ENCODE peak calls at places on chromosomes 16 and 17, in nine cellular contexts. D is naive thymus-derived CD4-positive, alpha-beta T cell; Y is psoas muscle; A is AG09319; Q is mucosa of gallbladder; Z is HFFc6; O is Karpas-422; L is AG10803; V is H9. N is an unnamed sample.

GRCh38 chr17:20189322-20189721 is 180.2 kb downstream of the SPECC1 start:
- DNase-seq in D (no peak), Y (no peak), A (no peak), Q (no peak), Z (peak; percentile 35), O (no peak), L (no peak), V (peak; percentile 73), N (peak; percentile 52)

GRCh38 chr16:7456221-7456620 is 123.6 kb downstream of the RBFOX1 start:
- DNase-seq in D (no peak), Y (no peak), A (no peak), Q (no peak), Z (no peak), O (no peak), L (no peak), V (no peak), N (no peak)

GRCh38 chr17:59451706-59452105 is 113.7 kb upstream of the DHX40 start:
- DNase-seq in D (no peak), Y (no peak), A (no peak), Q (no peak), Z (peak; percentile 84), O (no peak), L (peak; percentile 40), V (peak; percentile 46), N (no peak)

GRCh38 chr16:58414938-58415451 is 22.7 kb downstream of the GINS3 start:
- DNase-seq in D (no peak), Y (no peak), A (no peak), Q (no peak), Z (no peak), O (no peak), L (no peak), V (no peak), N (no peak)

GRCh38 chr17:38579934-38580333 is 25.8 kb downstream of the SRCIN1 start:
- DNase-seq in D (no peak), Y (no peak), A (no peak), Q (no peak), Z (no peak), O (peak; percentile 69), L (no peak), V (peak; percentile 89), N (peak; percentile 66)

GRCh38 chr17:70378005-70378404 is 208.7 kb downstream of the KCNJ2 start:
- DNase-seq in D (no peak), Y (no peak), A (no peak), Q (no peak), Z (no peak), O (no peak), L (no peak), V (no peak), N (no peak)

GRCh38 chr16:28537076-28537475 is 1.7 kb downstream of the NUPR1 start:
- DNase-seq in D (no peak), Y (no peak), A (no peak), Q (no peak), Z (no peak), O (peak; percentile 12), L (no peak), V (no peak), N (no peak)

GRCh38 chr16:10514369-10515055 is 65.9 kb downstream of the EMP2 start:
- DNase-seq in D (no peak), Y (no peak), A (peak; percentile 39), Q (peak; percentile 38), Z (peak; percentile 49), O (peak; percentile 85), L (peak; percentile 70), V (no peak), N (peak; percentile 52)

GRCh38 chr16:89365044-89365467 is 125.3 kb downstream of the ANKRD11 start:
- DNase-seq in D (no peak), Y (no peak), A (no peak), Q (no peak), Z (peak; percentile 77), O (no peak), L (peak; percentile 52), V (no peak), N (no peak)

GRCh38 chr17:69677130-69677529 is 262.6 kb downstream of the MAP2K6 start:
- DNase-seq in D (no peak), Y (no peak), A (no peak), Q (no peak), Z (no peak), O (no peak), L (no peak), V (no peak), N (no peak)

GRCh38 chr16:59878479-59878878 is 1144.4 kb upstream of the GOT2 start:
- DNase-seq in D (no peak), Y (no peak), A (peak; percentile 3), Q (peak; percentile 86), Z (peak; percentile 57), O (no peak), L (peak; percentile 44), V (no peak), N (peak; percentile 78)

GRCh38 chr16:86476956-86477530 is 33.3 kb upstream of the FOXF1 start:
- DNase-seq in D (no peak), Y (no peak), A (no peak), Q (no peak), Z (no peak), O (no peak), L (no peak), V (no peak), N (no peak)